ENCODE peak calls at places on chromosomes 7 and 10, in seven cellular contexts. H is ovary, U is IMR-90, Y is psoas muscle, Z is cardiac fibroblast, J is GM12865, Q is OCI-LY7. C is an unnamed sample.

GRCh38 chr7:68833442-68833841 is 764.8 kb upstream of the AUTS2 start:
- DNase-seq in Z (no peak), H (no peak), J (no peak), U (no peak), Q (no peak), Y (no peak), C (no peak)

GRCh38 chr10:60414877-60415585 is 25.4 kb upstream of the ANK3 start:
- DNase-seq in Z (peak; percentile 64), J (no peak), U (peak; percentile 92), Q (no peak), Y (no peak), H (no peak), C (no peak)

GRCh38 chr10:13956826-13957225 is 370.1 kb downstream of the PRPF18 start:
- DNase-seq in Z (peak; percentile 69), J (no peak), Q (no peak), U (peak; percentile 80), Y (peak; percentile 78), H (peak; percentile 85), C (no peak)

GRCh38 chr7:97845622-97846203 is 26.5 kb downstream of the ASNS start:
- DNase-seq in U (peak; percentile 15), Q (peak; percentile 38), J (peak; percentile 17), Y (no peak), Z (peak; percentile 42), H (no peak), C (peak; percentile 31)

GRCh38 chr10:88243202-88243744 is 339.8 kb downstream of the RNLS start:
- DNase-seq in Y (no peak), J (no peak), Z (peak; percentile 26), U (no peak), Q (no peak), H (no peak), C (no peak)

GRCh38 chr7:43148161-43148731 is 35.8 kb downstream of the HECW1 start:
- DNase-seq in J (no peak), Q (no peak), Y (no peak), U (peak; percentile 23), H (no peak), Z (no peak), C (no peak)

GRCh38 chr10:70849582-70850016 is 33.9 kb downstream of the SGPL1 start:
- DNase-seq in Y (no peak), U (peak; percentile 95), J (no peak), Q (no peak), H (no peak), Z (peak; percentile 85), C (no peak)

GRCh38 chr10:110488944-110489343 is 8.8 kb upstream of the DUSP5 start:
- DNase-seq in Q (no peak), H (no peak), U (no peak), J (no peak), Y (no peak), Z (no peak), C (no peak)

GRCh38 chr7:151735854-151736402 is 141.0 kb downstream of the PRKAG2 start:
- DNase-seq in U (no peak), Z (no peak), J (no peak), Q (no peak), H (no peak), Y (no peak), C (no peak)

GRCh38 chr7:151735186-151735853 is 141.6 kb downstream of the PRKAG2 start:
- DNase-seq in H (no peak), Z (no peak), Q (no peak), Y (no peak), J (no peak), U (no peak), C (no peak)

GRCh38 chr7:151738925-151739324 is 138.0 kb downstream of the PRKAG2 start:
- DNase-seq in Z (no peak), Y (no peak), H (no peak), J (no peak), U (no peak), Q (no peak), C (no peak)

GRCh38 chr7:151732834-151733585 is 143.9 kb downstream of the PRKAG2 start:
- DNase-seq in U (peak; percentile 36), Y (no peak), Z (no peak), J (no peak), Q (no peak), H (peak; percentile 17), C (no peak)

GRCh38 chr7:151736403-151736909 is 140.5 kb downstream of the PRKAG2 start:
- DNase-seq in U (peak; percentile 96), Q (no peak), Y (peak; percentile 80), J (no peak), Z (peak; percentile 96), H (peak; percentile 67), C (no peak)
- TF ChIP-seq CTCF in U (peak; percentile 47), Q (no peak), Y (peak; percentile 20), J (no peak), Z (peak; percentile 19), H (peak; percentile 8), C (no peak)

GRCh38 chr7:47893238-47893637 is 55.0 kb downstream of the PKD1L1 start:
- DNase-seq in H (no peak), U (no peak), Q (peak; percentile 31), Z (no peak), J (peak; percentile 15), Y (no peak), C (no peak)
- TF ChIP-seq CTCF in H (no peak), U (no peak), Q (peak; percentile 72), Z (peak; percentile 25), J (peak; percentile 56), Y (no peak), C (peak; percentile 31)

GRCh38 chr7:41981046-41982040 is 255.7 kb downstream of the GLI3 start:
- DNase-seq in J (no peak), Z (no peak), U (no peak), H (no peak), Y (no peak), Q (no peak), C (no peak)

GRCh38 chr7:41976411-41976810 is 260.6 kb downstream of the GLI3 start:
- DNase-seq in J (no peak), Z (no peak), Q (no peak), Y (no peak), U (no peak), H (no peak), C (no peak)

GRCh38 chr7:41978858-41979257 is 258.2 kb downstream of the GLI3 start:
- DNase-seq in H (no peak), Y (no peak), U (no peak), Q (no peak), J (no peak), Z (no peak), C (no peak)

GRCh38 chr7:41977165-41977651 is 259.8 kb downstream of the GLI3 start:
- DNase-seq in U (peak; percentile 75), J (peak; percentile 24), Y (no peak), Z (peak; percentile 82), H (no peak), Q (peak; percentile 51), C (no peak)

DNA sequence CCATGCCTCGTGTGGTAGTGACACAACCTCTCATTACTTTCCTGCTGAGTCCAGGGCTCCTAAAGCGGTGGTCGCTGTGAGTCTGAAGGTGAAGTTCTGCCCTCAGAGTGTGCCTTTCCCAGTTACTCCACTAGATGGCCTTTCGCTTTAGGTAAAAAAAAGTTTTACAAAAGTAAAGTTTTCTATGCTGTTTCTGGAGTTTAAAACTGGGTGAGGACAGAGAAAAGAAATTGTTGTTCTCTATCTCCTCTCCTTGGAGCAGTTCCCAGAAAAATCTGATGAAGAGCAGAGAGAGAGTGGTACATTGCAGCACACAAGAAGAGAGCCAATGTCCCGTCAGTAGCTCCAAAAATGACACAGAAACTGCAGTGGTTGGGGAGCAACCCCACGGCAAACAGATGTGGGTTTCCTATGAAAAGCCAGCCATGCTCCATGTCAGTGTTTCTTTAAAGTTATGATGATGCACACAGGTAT is 257.1 kb downstream of the GLI3 start:
- DNase-seq in Y (no peak), Z (peak; percentile 87), J (peak; percentile 22), U (peak; percentile 55), H (no peak), Q (peak; percentile 33), C (no peak)
- TF ChIP-seq CTCF in Y (peak; percentile 68), Z (peak; percentile 90), J (peak; percentile 70), U (peak; percentile 71), H (peak; percentile 50), Q (peak; percentile 85), C (peak; percentile 68)

DNA sequence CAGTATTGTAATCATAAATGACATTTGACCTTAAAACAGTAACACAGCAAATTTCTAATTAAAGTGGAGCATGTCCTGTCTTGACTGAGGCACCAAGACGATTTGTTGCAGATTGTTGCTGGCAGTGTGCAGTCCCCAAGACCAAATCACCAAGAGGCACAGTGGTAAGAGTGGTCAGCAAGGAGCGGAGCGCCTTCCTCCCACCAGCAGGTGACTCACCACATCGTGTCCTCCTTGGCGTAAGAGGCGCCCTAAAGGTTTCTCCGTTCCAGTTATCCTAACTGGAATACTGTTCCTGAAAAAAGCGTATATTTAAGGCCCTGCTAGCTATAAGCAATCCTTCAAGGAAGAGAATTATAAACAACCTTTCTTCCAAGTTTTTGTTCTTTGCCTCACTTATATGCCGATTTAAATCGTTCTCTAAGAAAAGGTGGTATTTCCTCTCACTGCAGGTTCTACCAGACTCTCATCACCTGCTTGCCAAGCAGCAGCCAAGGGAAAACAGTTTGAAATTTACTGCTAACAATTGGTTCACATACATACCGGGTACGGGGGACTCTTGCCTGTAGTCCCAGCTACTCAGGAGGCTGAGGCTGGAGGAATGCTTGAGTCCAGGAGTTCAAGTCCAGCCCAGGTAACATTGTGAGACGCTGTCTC is 10.7 kb upstream of the REPIN1 start:
- DNase-seq in U (no peak), J (no peak), H (no peak), Z (no peak), Y (no peak), Q (no peak), C (no peak)
- TF ChIP-seq CTCF in U (no peak), J (no peak), H (no peak), Z (no peak), Y (no peak), Q (peak; percentile 11), C (no peak)

GRCh38 chr10:126940670-126941069 is 35.4 kb downstream of the DOCK1 start:
- DNase-seq in J (no peak), Y (no peak), Z (no peak), H (no peak), U (no peak), Q (no peak), C (no peak)

GRCh38 chr10:126939706-126940105 is 34.5 kb downstream of the DOCK1 start:
- DNase-seq in J (no peak), H (no peak), U (no peak), Q (no peak), Z (no peak), Y (no peak), C (no peak)

GRCh38 chr10:126935263-126935946 is 30.2 kb downstream of the DOCK1 start:
- DNase-seq in J (no peak), H (no peak), U (peak; percentile 34), Q (no peak), Y (no peak), Z (peak; percentile 26), C (no peak)

GRCh38 chr10:126933116-126933515 is 27.9 kb downstream of the DOCK1 start:
- DNase-seq in U (no peak), H (no peak), Z (no peak), Y (no peak), J (no peak), Q (no peak), C (no peak)

GRCh38 chr10:126937026-126937425 is 31.8 kb downstream of the DOCK1 start:
- DNase-seq in Y (no peak), Q (no peak), U (no peak), H (no peak), Z (peak; percentile 13), J (no peak), C (no peak)
- TF ChIP-seq CTCF in Y (no peak), Q (no peak), U (no peak), H (no peak), Z (no peak), J (no peak), C (no peak)

GRCh38 chr10:27285093-27285492 is 44.5 kb upstream of the ACBD5 start:
- DNase-seq in J (peak; percentile 59), Q (peak; percentile 11), Z (peak; percentile 10), H (no peak), Y (no peak), U (peak; percentile 2), C (no peak)
- TF ChIP-seq CTCF in J (peak; percentile 30), Q (peak; percentile 54), Z (no peak), H (no peak), Y (peak; percentile 30), U (peak; percentile 31), C (peak; percentile 31)